ENCODE peak calls at places on chromosomes 12 and 14, in six cellular contexts. N, D, O, L, R and Q are unnamed samples.

GRCh38 chr14:73775339-73776193 is 61.4 kb upstream of the PNMA1 start:
- DNase-seq in N (no peak), D (no peak), O (no peak), L (no peak), R (no peak), Q (no peak)

GRCh38 chr14:97107070-97107469 is 309.9 kb downstream of the VRK1 start:
- DNase-seq in N (no peak), D (no peak), O (peak; percentile 45), L (no peak), R (no peak), Q (no peak)

GRCh38 chr12:45439039-45439438 is 223.1 kb downstream of the ANO6 start:
- DNase-seq in N (no peak), D (no peak), O (peak; percentile 61), L (no peak), R (peak; percentile 22), Q (no peak)

GRCh38 chr14:58138719-58139482 is 13.1 kb downstream of the ARMH4 start:
- DNase-seq in N (no peak), D (no peak), O (no peak), L (no peak), R (no peak), Q (no peak)

GRCh38 chr12:76029982-76030377 is 1.6 kb downstream of the PHLDA1 start:
- DNase-seq in N (peak; percentile 24), D (no peak), O (peak; percentile 59), L (no peak), R (peak; percentile 56), Q (no peak)

GRCh38 chr12:89082354-89082753 is 269.9 kb downstream of the DUSP6 start:
- DNase-seq in N (no peak), D (no peak), O (peak; percentile 46), L (no peak), R (peak; percentile 40), Q (no peak)

GRCh38 chr14:56474419-56475022 is 105.1 kb upstream of the TMEM260 start:
- DNase-seq in N (no peak), D (no peak), O (peak; percentile 50), L (peak; percentile 69), R (peak; percentile 29), Q (no peak)

GRCh38 chr14:65703996-65704395 is 291.5 kb downstream of the FUT8 start:
- DNase-seq in N (no peak), D (no peak), O (no peak), L (no peak), R (peak; percentile 5), Q (no peak)

GRCh38 chr14:67636361-67636919 is 16.7 kb downstream of the ARG2 start:
- DNase-seq in N (no peak), D (no peak), O (no peak), L (no peak), R (peak; percentile 17), Q (no peak)

GRCh38 chr12:92943482-92944250 is 14.6 kb upstream of the EEA1 start:
- DNase-seq in N (no peak), D (no peak), O (peak; percentile 47), L (no peak), R (peak; percentile 63), Q (no peak)

GRCh38 chr14:80350707-80351106 is 139.4 kb upstream of the DIO2 start:
- DNase-seq in N (no peak), D (no peak), O (peak; percentile 29), L (no peak), R (no peak), Q (no peak)

GRCh38 chr14:103056322-103057027 is 874 bp downstream of the CDC42BPB start:
- DNase-seq in N (no peak), D (no peak), O (peak; percentile 88), L (peak; percentile 36), R (peak; percentile 73), Q (no peak)

GRCh38 chr12:6141048-6141447 is 16.6 kb upstream of the VWF start:
- DNase-seq in N (no peak), D (no peak), O (peak; percentile 16), L (no peak), R (peak; percentile 76), Q (no peak)

GRCh38 chr12:55681142-55682077 is 26.3 kb downstream of the ITGA7 start:
- DNase-seq in N (no peak), D (no peak), O (peak; percentile 71), L (peak; percentile 59), R (peak; percentile 39), Q (no peak)

GRCh38 chr14:24232645-24233537 is at the start of gene GMPR2:
- DNase-seq in N (no peak), D (no peak), O (peak; percentile 39), L (no peak), R (no peak), Q (no peak)

GRCh38 chr12:10661338-10661737 is 12.5 kb downstream of the STYK1 start:
- DNase-seq in N (no peak), D (no peak), O (peak; percentile 75), L (no peak), R (no peak), Q (no peak)

GRCh38 chr14:44910826-44911225 is 50.9 kb downstream of the KLHL28 start:
- DNase-seq in N (no peak), D (no peak), O (no peak), L (no peak), R (no peak), Q (no peak)

GRCh38 chr12:127381043-127381668 is 885.8 kb upstream of the TMEM132C start:
- DNase-seq in N (peak; percentile 19), D (no peak), O (peak; percentile 68), L (no peak), R (peak; percentile 50), Q (peak; percentile 17)

GRCh38 chr14:104086661-104087461 is 1.4 kb downstream of the ASPG start:
- DNase-seq in N (no peak), D (no peak), O (no peak), L (peak; percentile 62), R (no peak), Q (no peak)

GRCh38 chr12:78473136-78473535 is 391.4 kb upstream of the SYT1 start:
- DNase-seq in N (no peak), D (no peak), O (peak; percentile 12), L (no peak), R (peak; percentile 35), Q (no peak)

GRCh38 chr12:3980504-3981272 is 107.5 kb upstream of the PARP11 start:
- DNase-seq in N (no peak), D (no peak), O (no peak), L (no peak), R (no peak), Q (no peak)

GRCh38 chr12:24997970-24998582 is 49.2 kb upstream of the BCAT1 start:
- DNase-seq in N (no peak), D (no peak), O (peak; percentile 45), L (peak; percentile 71), R (peak; percentile 94), Q (no peak)

GRCh38 chr14:99600232-99600888 is 3.6 kb downstream of the CCDC85C start:
- DNase-seq in N (no peak), D (no peak), O (no peak), L (no peak), R (no peak), Q (no peak)

GRCh38 chr12:56657416-56658379 is 11.9 kb upstream of the ATP5F1B start:
- DNase-seq in N (no peak), D (no peak), O (no peak), L (no peak), R (no peak), Q (no peak)

GRCh38 chr12:54140958-54141388 is 47.8 kb downstream of the SMUG1 start:
- DNase-seq in N (no peak), D (no peak), O (no peak), L (peak; percentile 67), R (no peak), Q (no peak)

GRCh38 chr12:2904260-2904659 is 13.6 kb downstream of the TULP3 start:
- DNase-seq in N (no peak), D (no peak), O (no peak), L (no peak), R (no peak), Q (no peak)

GRCh38 chr14:104087981-104088850 is 2.7 kb downstream of the ASPG start:
- DNase-seq in N (no peak), D (no peak), O (no peak), L (no peak), R (no peak), Q (no peak)

GRCh38 chr12:28937196-28937595 is 211.9 kb upstream of the FAR2 start:
- DNase-seq in N (no peak), D (no peak), O (no peak), L (peak; percentile 66), R (peak; percentile 29), Q (no peak)

GRCh38 chr14:100303179-100303578 is 3.1 kb downstream of the SLC25A29 start:
- DNase-seq in N (no peak), D (no peak), O (peak; percentile 56), L (no peak), R (no peak), Q (no peak)

GRCh38 chr14:44170554-44170953 is 336.5 kb downstream of the FSCB start:
- DNase-seq in N (no peak), D (no peak), O (no peak), L (no peak), R (no peak), Q (no peak)